ENCODE peak calls at places on chromosomes 5 and 9, in six cellular contexts. One of them, this sample, is unnamed.

GRCh38 chr5:61311056-61311455 is 21.0 kb upstream of the ZSWIM6 start:
- DNase-seq in heart right ventricle: no peak
- DNase-seq in GM23248: no peak
- DNase-seq in HCT116: no peak
- DNase-seq in CD8-positive, alpha-beta memory T cell: no peak
- DNase-seq in colonic mucosa: no peak
- DNase-seq in this sample: no peak

GRCh38 chr9:99607852-99608448 is 213.7 kb upstream of the NR4A3 start:
- DNase-seq in GM23248: peak; percentile 23
- DNase-seq in HCT116: no peak
- DNase-seq in CD8-positive, alpha-beta memory T cell: no peak
- DNase-seq in colonic mucosa: no peak
- DNase-seq in heart right ventricle: no peak
- DNase-seq in this sample: no peak

GRCh38 chr9:91896513-91897121 is 53.4 kb downstream of the ROR2 start:
- DNase-seq in CD8-positive, alpha-beta memory T cell: no peak
- DNase-seq in HCT116: no peak
- DNase-seq in GM23248: peak; percentile 32
- DNase-seq in colonic mucosa: no peak
- DNase-seq in heart right ventricle: peak; percentile 12
- DNase-seq in this sample: peak; percentile 92

GRCh38 chr9:76863832-76864231 is 42.1 kb downstream of the PRUNE2 start:
- DNase-seq in CD8-positive, alpha-beta memory T cell: no peak
- DNase-seq in colonic mucosa: no peak
- DNase-seq in HCT116: no peak
- DNase-seq in heart right ventricle: no peak
- DNase-seq in GM23248: no peak
- DNase-seq in this sample: no peak

GRCh38 chr9:33785914-33786313 is 9.4 kb upstream of the PRSS3 start:
- DNase-seq in colonic mucosa: no peak
- DNase-seq in CD8-positive, alpha-beta memory T cell: no peak
- DNase-seq in heart right ventricle: no peak
- DNase-seq in HCT116: no peak
- DNase-seq in GM23248: peak; percentile 52
- DNase-seq in this sample: no peak

GRCh38 chr9:122379340-122379739 is 8.5 kb downstream of the PTGS1 start:
- DNase-seq in heart right ventricle: no peak
- DNase-seq in CD8-positive, alpha-beta memory T cell: no peak
- DNase-seq in GM23248: peak; percentile 22
- DNase-seq in colonic mucosa: no peak
- DNase-seq in HCT116: no peak
- DNase-seq in this sample: no peak

GRCh38 chr9:35756275-35756742 is 2.2 kb upstream of the MSMP start:
- DNase-seq in HCT116: peak; percentile 58
- DNase-seq in CD8-positive, alpha-beta memory T cell: peak; percentile 67
- DNase-seq in heart right ventricle: peak; percentile 59
- DNase-seq in colonic mucosa: peak; percentile 85
- DNase-seq in GM23248: no peak
- DNase-seq in this sample: peak; percentile 68

GRCh38 chr9:18142964-18143363 is 331.0 kb upstream of the ADAMTSL1 start:
- DNase-seq in HCT116: no peak
- DNase-seq in heart right ventricle: no peak
- DNase-seq in colonic mucosa: peak; percentile 35
- DNase-seq in GM23248: peak; percentile 20
- DNase-seq in CD8-positive, alpha-beta memory T cell: no peak
- DNase-seq in this sample: no peak

GRCh38 chr5:56549096-56549886 is 266.1 kb upstream of the MAP3K1 start:
- DNase-seq in CD8-positive, alpha-beta memory T cell: no peak
- DNase-seq in GM23248: no peak
- DNase-seq in heart right ventricle: no peak
- DNase-seq in colonic mucosa: no peak
- DNase-seq in HCT116: no peak
- DNase-seq in this sample: no peak

GRCh38 chr9:97389249-97389648 is 22.6 kb upstream of the TDRD7 start:
- DNase-seq in GM23248: no peak
- DNase-seq in heart right ventricle: no peak
- DNase-seq in colonic mucosa: no peak
- DNase-seq in HCT116: no peak
- DNase-seq in CD8-positive, alpha-beta memory T cell: no peak
- DNase-seq in this sample: no peak

GRCh38 chr5:135399838-135400542 is 959 bp upstream of the MACROH2A1 start:
- DNase-seq in HCT116: no peak
- DNase-seq in CD8-positive, alpha-beta memory T cell: no peak
- DNase-seq in heart right ventricle: no peak
- DNase-seq in colonic mucosa: no peak
- DNase-seq in GM23248: peak; percentile 51
- DNase-seq in this sample: no peak

GRCh38 chr9:103899836-103900235 is 194.3 kb upstream of the SMC2 start:
- DNase-seq in heart right ventricle: no peak
- DNase-seq in colonic mucosa: no peak
- DNase-seq in CD8-positive, alpha-beta memory T cell: no peak
- DNase-seq in HCT116: no peak
- DNase-seq in GM23248: no peak
- DNase-seq in this sample: no peak

GRCh38 chr5:40991168-40991980 is 79.8 kb downstream of the MROH2B start:
- DNase-seq in colonic mucosa: peak; percentile 29
- DNase-seq in heart right ventricle: peak; percentile 70
- DNase-seq in GM23248: peak; percentile 2
- DNase-seq in CD8-positive, alpha-beta memory T cell: no peak
- DNase-seq in HCT116: no peak
- DNase-seq in this sample: peak; percentile 23

GRCh38 chr9:109063765-109064164 is 50.5 kb upstream of the CTNNAL1 start:
- DNase-seq in colonic mucosa: no peak
- DNase-seq in GM23248: peak; percentile 53
- DNase-seq in HCT116: peak; percentile 8
- DNase-seq in heart right ventricle: no peak
- DNase-seq in CD8-positive, alpha-beta memory T cell: no peak
- DNase-seq in this sample: peak; percentile 53

GRCh38 chr5:32589431-32589830 is 4.1 kb downstream of the SUB1 start:
- DNase-seq in GM23248: no peak
- DNase-seq in CD8-positive, alpha-beta memory T cell: no peak
- DNase-seq in HCT116: no peak
- DNase-seq in colonic mucosa: no peak
- DNase-seq in heart right ventricle: no peak
- DNase-seq in this sample: no peak

GRCh38 chr5:32585122-32585445 is 273 bp upstream of the SUB1 start:
- DNase-seq in HCT116: no peak
- DNase-seq in colonic mucosa: no peak
- DNase-seq in CD8-positive, alpha-beta memory T cell: no peak
- DNase-seq in GM23248: no peak
- DNase-seq in heart right ventricle: no peak
- DNase-seq in this sample: no peak

GRCh38 chr5:32585446-32586250 is at the start of gene SUB1:
- DNase-seq in colonic mucosa: peak; percentile 95
- DNase-seq in heart right ventricle: peak; percentile 93
- DNase-seq in HCT116: peak; percentile 85
- DNase-seq in CD8-positive, alpha-beta memory T cell: peak; percentile 93
- DNase-seq in GM23248: peak; percentile 94
- DNase-seq in this sample: peak; percentile 94

GRCh38 chr5:32586251-32586642 is 890 bp downstream of the SUB1 start:
- DNase-seq in HCT116: no peak
- DNase-seq in GM23248: no peak
- DNase-seq in heart right ventricle: no peak
- DNase-seq in colonic mucosa: no peak
- DNase-seq in CD8-positive, alpha-beta memory T cell: no peak
- DNase-seq in this sample: no peak

GRCh38 chr5:32587067-32587551 is 1.8 kb downstream of the SUB1 start:
- DNase-seq in colonic mucosa: no peak
- DNase-seq in heart right ventricle: no peak
- DNase-seq in HCT116: no peak
- DNase-seq in CD8-positive, alpha-beta memory T cell: no peak
- DNase-seq in GM23248: no peak
- DNase-seq in this sample: no peak
- H3K4me3 ChIP-seq in colonic mucosa: peak overlapping the region; percentile 91
- H3K4me3 ChIP-seq in heart right ventricle: no peak overlapping the region
- H3K4me3 ChIP-seq in HCT116: peak overlapping the region; percentile 92
- H3K4me3 ChIP-seq in CD8-positive, alpha-beta memory T cell: peak overlapping the region; percentile 93
- H3K4me3 ChIP-seq in GM23248: peak overlapping the region; percentile 98
- H3K4me3 ChIP-seq in this sample: peak overlapping the region; percentile 98

GRCh38 chr5:54988817-54989216 is 3.4 kb upstream of the ESM1 start:
- DNase-seq in heart right ventricle: no peak
- DNase-seq in CD8-positive, alpha-beta memory T cell: no peak
- DNase-seq in colonic mucosa: no peak
- DNase-seq in HCT116: no peak
- DNase-seq in GM23248: no peak
- DNase-seq in this sample: no peak

GRCh38 chr5:54988218-54988617 is 2.8 kb upstream of the ESM1 start:
- DNase-seq in HCT116: no peak
- DNase-seq in colonic mucosa: no peak
- DNase-seq in heart right ventricle: no peak
- DNase-seq in GM23248: no peak
- DNase-seq in CD8-positive, alpha-beta memory T cell: no peak
- DNase-seq in this sample: no peak

GRCh38 chr5:54986269-54986654 is 869 bp upstream of the ESM1 start:
- DNase-seq in CD8-positive, alpha-beta memory T cell: no peak
- DNase-seq in HCT116: no peak
- DNase-seq in colonic mucosa: no peak
- DNase-seq in heart right ventricle: no peak
- DNase-seq in GM23248: no peak
- DNase-seq in this sample: no peak

GRCh38 chr5:54981928-54982327 is 3.5 kb downstream of the ESM1 start:
- DNase-seq in colonic mucosa: no peak
- DNase-seq in GM23248: no peak
- DNase-seq in CD8-positive, alpha-beta memory T cell: no peak
- DNase-seq in heart right ventricle: no peak
- DNase-seq in HCT116: no peak
- DNase-seq in this sample: no peak

GRCh38 chr5:54985301-54986268 is at the start of gene ESM1:
- DNase-seq in colonic mucosa: no peak
- DNase-seq in CD8-positive, alpha-beta memory T cell: no peak
- DNase-seq in heart right ventricle: no peak
- DNase-seq in GM23248: peak; percentile 83
- DNase-seq in HCT116: no peak
- DNase-seq in this sample: peak; percentile 10
- H3K27ac ChIP-seq in colonic mucosa: no peak within 1 kb of the TSS
- H3K27ac ChIP-seq in CD8-positive, alpha-beta memory T cell: no peak within 1 kb of the TSS
- H3K27ac ChIP-seq in heart right ventricle: no peak within 1 kb of the TSS
- H3K27ac ChIP-seq in GM23248: peak within 1 kb of the TSS; percentile 44
- H3K27ac ChIP-seq in HCT116: no peak within 1 kb of the TSS
- H3K27ac ChIP-seq in this sample: no peak within 1 kb of the TSS

GRCh38 chr5:103298557-103298956 is 40.0 kb downstream of the MACIR start:
- DNase-seq in heart right ventricle: no peak
- DNase-seq in GM23248: no peak
- DNase-seq in CD8-positive, alpha-beta memory T cell: no peak
- DNase-seq in HCT116: no peak
- DNase-seq in colonic mucosa: no peak
- DNase-seq in this sample: no peak
- H3K4me3 ChIP-seq in heart right ventricle: no peak overlapping the region
- H3K4me3 ChIP-seq in GM23248: no peak overlapping the region
- H3K4me3 ChIP-seq in CD8-positive, alpha-beta memory T cell: no peak overlapping the region
- H3K4me3 ChIP-seq in HCT116: no peak overlapping the region
- H3K4me3 ChIP-seq in colonic mucosa: no peak overlapping the region
- H3K4me3 ChIP-seq in this sample: no peak overlapping the region

GRCh38 chr9:132026932-132027585 is 52.6 kb downstream of the MED27 start:
- DNase-seq in GM23248: peak; percentile 82
- DNase-seq in HCT116: no peak
- DNase-seq in CD8-positive, alpha-beta memory T cell: no peak
- DNase-seq in colonic mucosa: no peak
- DNase-seq in heart right ventricle: no peak
- DNase-seq in this sample: no peak
- H3K27ac ChIP-seq in GM23248: peak overlapping the region; percentile 33
- H3K27ac ChIP-seq in HCT116: no peak overlapping the region
- H3K27ac ChIP-seq in CD8-positive, alpha-beta memory T cell: no peak overlapping the region
- H3K27ac ChIP-seq in colonic mucosa: no peak overlapping the region
- H3K27ac ChIP-seq in heart right ventricle: no peak overlapping the region
- H3K27ac ChIP-seq in this sample: no peak overlapping the region